ENCODE peak calls at places on chromosomes 13 and 19, in six cellular contexts. L, W, J, I, Q and M are unnamed samples.

GRCh38 chr19:2391118-2391725 is 31.2 kb downstream of the TMPRSS9 start:
- DNase-seq in W (no peak), Q (no peak), I (peak; percentile 67), J (peak; percentile 61), L (peak; percentile 68), M (peak; percentile 78)

GRCh38 chr19:14517840-14518505 is at the start of gene DNAJB1:
- DNase-seq in L (peak; percentile 73), I (peak; percentile 76), J (peak; percentile 62), Q (peak; percentile 73), W (no peak), M (peak; percentile 64)

GRCh38 chr13:26517931-26518330 is 39.6 kb upstream of the WASF3 start:
- DNase-seq in Q (no peak), L (no peak), W (no peak), I (no peak), J (no peak), M (no peak)

GRCh38 chr13:110164706-110165105 is 142.3 kb downstream of the COL4A1 start:
- DNase-seq in W (no peak), I (no peak), L (no peak), J (no peak), Q (no peak), M (no peak)

GRCh38 chr19:3656073-3656746 is 29.6 kb upstream of the CACTIN start:
- DNase-seq in W (no peak), Q (no peak), I (peak; percentile 93), J (peak; percentile 94), L (no peak), M (peak; percentile 13)

GRCh38 chr13:26471807-26472206 is 85.7 kb upstream of the WASF3 start:
- DNase-seq in L (no peak), Q (no peak), I (no peak), W (no peak), J (no peak), M (no peak)

GRCh38 chr13:100922599-100922998 is 248.0 kb upstream of the TMTC4 start:
- DNase-seq in J (no peak), I (no peak), W (no peak), L (no peak), Q (no peak), M (peak; percentile 4)

GRCh38 chr13:59490651-59491050 is 673.1 kb downstream of the DIAPH3 start:
- DNase-seq in Q (no peak), W (no peak), I (no peak), J (no peak), L (no peak), M (no peak)

GRCh38 chr19:35248310-35249145 is at the start of gene LSR:
- DNase-seq in J (no peak), L (peak; percentile 97), I (no peak), W (no peak), Q (peak; percentile 89), M (no peak)

GRCh38 chr19:1069009-1069779 is 2.2 kb downstream of the ARHGAP45 start:
- DNase-seq in L (no peak), J (peak; percentile 74), W (no peak), I (no peak), Q (no peak), M (no peak)

GRCh38 chr13:35549481-35549880 is 73.0 kb upstream of the MAB21L1 start:
- DNase-seq in Q (no peak), J (peak; percentile 58), L (peak; percentile 8), I (peak; percentile 88), W (peak; percentile 38), M (peak; percentile 43)

GRCh38 chr19:16324384-16325160 is at the start of gene KLF2:
- DNase-seq in I (peak; percentile 91), W (no peak), J (peak; percentile 86), L (peak; percentile 82), Q (peak; percentile 94), M (peak; percentile 90)

GRCh38 chr13:51818771-51819511 is 15.0 kb upstream of the DHRS12 start:
- DNase-seq in L (no peak), I (peak; percentile 23), W (no peak), Q (no peak), J (peak; percentile 32), M (peak; percentile 53)

GRCh38 chr19:38839816-38840582 is 8.4 kb upstream of the ECH1 start:
- DNase-seq in J (peak; percentile 32), L (no peak), I (peak; percentile 37), Q (no peak), W (no peak), M (peak; percentile 40)

GRCh38 chr13:43006893-43007631 is 15.0 kb upstream of the EPSTI1 start:
- DNase-seq in I (peak; percentile 61), L (peak; percentile 50), W (peak; percentile 59), Q (no peak), J (peak; percentile 38), M (peak; percentile 63)

GRCh38 chr13:40389081-40389641 is 277.3 kb downstream of the FOXO1 start:
- DNase-seq in I (no peak), Q (no peak), J (no peak), W (no peak), L (no peak), M (no peak)

GRCh38 chr13:98032168-98032567 is 78.7 kb downstream of the IPO5 start:
- DNase-seq in Q (no peak), W (no peak), J (no peak), I (no peak), L (no peak), M (no peak)

GRCh38 chr13:55190996-55191395 is 1949.7 kb upstream of the PRR20A start:
- DNase-seq in I (no peak), J (no peak), L (no peak), W (no peak), Q (no peak), M (no peak)

GRCh38 chr13:43783820-43784219 is 3.0 kb downstream of the ENOX1 start:
- DNase-seq in Q (no peak), L (peak; percentile 86), W (no peak), J (no peak), I (peak; percentile 26), M (peak; percentile 8)

GRCh38 chr13:71874490-71874889 is 7.5 kb upstream of the DACH1 start:
- DNase-seq in Q (no peak), I (no peak), L (no peak), W (no peak), J (no peak), M (no peak)

GRCh38 chr19:50639121-50640112 is at the start of gene SYT3:
- DNase-seq in J (peak; percentile 43), W (no peak), I (peak; percentile 45), Q (no peak), L (peak; percentile 71), M (peak; percentile 27)

GRCh38 chr13:25217023-25217909 is 45.2 kb upstream of the AMER2 start:
- DNase-seq in Q (no peak), W (no peak), I (peak; percentile 58), L (peak; percentile 51), J (peak; percentile 57), M (peak; percentile 70)

GRCh38 chr13:75474956-75475355 is 7.0 kb downstream of the TBC1D4 start:
- DNase-seq in L (no peak), Q (no peak), J (no peak), W (no peak), I (no peak), M (no peak)

GRCh38 chr19:2242811-2243210 is 6.2 kb downstream of the SF3A2 start:
- DNase-seq in I (no peak), Q (no peak), L (no peak), W (no peak), J (no peak), M (no peak)

GRCh38 chr19:33254245-33254824 is 28.7 kb upstream of the SLC7A10 start:
- DNase-seq in J (no peak), I (no peak), L (no peak), Q (no peak), W (no peak), M (no peak)

GRCh38 chr13:75628811-75629210 is 7.3 kb upstream of the LMO7 start:
- DNase-seq in I (no peak), W (no peak), L (peak; percentile 10), J (no peak), Q (no peak), M (no peak)

GRCh38 chr19:28820289-28820688 is 392.7 kb downstream of the UQCRFS1 start:
- DNase-seq in L (no peak), W (no peak), I (no peak), J (no peak), Q (no peak), M (no peak)

GRCh38 chr19:1904385-1905070 is 671 bp upstream of the ADAT3 start:
- DNase-seq in W (no peak), I (no peak), Q (peak; percentile 70), L (peak; percentile 96), J (peak; percentile 43), M (no peak)

GRCh38 chr13:26255717-26256277 is 1.9 kb downstream of the CDK8 start:
- DNase-seq in J (no peak), I (peak; percentile 21), W (no peak), L (no peak), Q (no peak), M (peak; percentile 4)

GRCh38 chr13:109610517-109610916 is 175.9 kb downstream of the IRS2 start:
- DNase-seq in I (peak; percentile 24), L (peak; percentile 56), J (peak; percentile 22), W (no peak), Q (no peak), M (no peak)

GRCh38 chr13:99151516-99151915 is 49.1 kb upstream of the UBAC2 start:
- DNase-seq in W (peak; percentile 49), J (peak; percentile 85), I (peak; percentile 86), L (no peak), Q (no peak), M (peak; percentile 41)

GRCh38 chr13:97212540-97213146 is 9.5 kb upstream of the MBNL2 start:
- DNase-seq in L (peak; percentile 66), J (peak; percentile 69), Q (no peak), I (peak; percentile 55), W (no peak), M (peak; percentile 49)

GRCh38 chr19:39400997-39401548 is 5.6 kb upstream of the ZFP36 start:
- DNase-seq in W (no peak), L (no peak), Q (no peak), J (no peak), I (no peak), M (no peak)

GRCh38 chr19:30492581-30492980 is 120.4 kb downstream of the ZNF536 start:
- DNase-seq in I (no peak), W (no peak), L (no peak), J (no peak), Q (no peak), M (no peak)